ENCODE peak calls at places on chromosomes 3 and 15, in five cellular contexts. H, T, K, Y and F are unnamed samples.

GRCh38 chr3:17995769-17996168 is 253.3 kb upstream of the TBC1D5 start:
- DNase-seq in H (no peak), T (no peak), K (no peak), Y (no peak), F (peak)

GRCh38 chr3:32177702-32178198 is 60.7 kb upstream of the CMTM8 start:
- DNase-seq in H (peak), T (no peak), K (peak), Y (peak), F (peak)

GRCh38 chr3:120462409-120462959 is 11.7 kb upstream of the FSTL1 start:
- DNase-seq in H (no peak), T (no peak), K (no peak), Y (no peak), F (no peak)

GRCh38 chr15:96220657-96221056 is 109.8 kb upstream of the NR2F2 start:
- DNase-seq in H (no peak), T (no peak), K (peak), Y (no peak), F (no peak)

GRCh38 chr3:149316427-149316826 is 17.0 kb downstream of the TM4SF18 start:
- DNase-seq in H (no peak), T (no peak), K (no peak), Y (no peak), F (no peak)

GRCh38 chr3:17775073-17775472 is 32.6 kb upstream of the TBC1D5 start:
- DNase-seq in H (no peak), T (no peak), K (no peak), Y (no peak), F (peak)

GRCh38 chr3:185830018-185830797 is 5.4 kb upstream of the IGF2BP2 start:
- DNase-seq in H (no peak), T (no peak), K (no peak), Y (no peak), F (no peak)

GRCh38 chr3:48306860-48307530 is 26.5 kb downstream of the SPINK8 start:
- DNase-seq in H (no peak), T (no peak), K (no peak), Y (no peak), F (no peak)

GRCh38 chr15:70584838-70585706 is 178.3 kb downstream of the UACA start:
- DNase-seq in H (no peak), T (no peak), K (no peak), Y (no peak), F (no peak)

GRCh38 chr3:188076176-188076575 is 77.8 kb upstream of the LPP start:
- DNase-seq in H (no peak), T (no peak), K (no peak), Y (no peak), F (no peak)

GRCh38 chr15:62938825-62939224 is 103.7 kb upstream of the TPM1 start:
- DNase-seq in H (no peak), T (no peak), K (no peak), Y (no peak), F (no peak)

GRCh38 chr15:62941719-62942118 is 100.8 kb upstream of the TPM1 start:
- DNase-seq in H (no peak), T (no peak), K (no peak), Y (peak), F (no peak)

GRCh38 chr15:62942411-62942810 is 100.1 kb upstream of the TPM1 start:
- DNase-seq in H (no peak), T (no peak), K (no peak), Y (no peak), F (no peak)

GRCh38 chr15:62940359-62940754 is 102.2 kb upstream of the TPM1 start:
- DNase-seq in H (no peak), T (no peak), K (no peak), Y (no peak), F (no peak)

GRCh38 chr15:62940755-62941361 is 101.7 kb upstream of the TPM1 start:
- DNase-seq in H (peak), T (no peak), K (peak), Y (peak), F (no peak)
- H3K4me3 ChIP-seq in H (no peak), T (no peak), K (no peak), Y (no peak), F (no peak)

GRCh38 chr15:99110093-99110492 is 5.2 kb downstream of the SYNM start:
- DNase-seq in H (no peak), T (no peak), K (no peak), Y (no peak), F (no peak)
- H3K4me3 ChIP-seq in H (no peak), T (no peak), K (no peak), Y (no peak), F (no peak)

GRCh38 chr3:84961492-84962255 is 2.9 kb downstream of the CADM2 start:
- DNase-seq in H (no peak), T (no peak), K (no peak), Y (no peak), F (no peak)

GRCh38 chr3:84960581-84960980 is 1.8 kb downstream of the CADM2 start:
- DNase-seq in H (no peak), T (no peak), K (no peak), Y (no peak), F (no peak)

GRCh38 chr3:84958495-84959469 is at the start of gene CADM2:
- DNase-seq in H (peak), T (peak), K (peak), Y (peak), F (peak)

GRCh38 chr3:84960994-84961393 is 2.2 kb downstream of the CADM2 start:
- DNase-seq in H (no peak), T (no peak), K (no peak), Y (no peak), F (no peak)

GRCh38 chr3:84959470-84960380 is 936 bp downstream of the CADM2 start:
- DNase-seq in H (no peak), T (no peak), K (no peak), Y (no peak), F (no peak)
- H3K4me3 ChIP-seq in H (peak), T (peak), K (no peak), Y (peak), F (peak)

GRCh38 chr3:169548194-169548593 is 115.3 kb downstream of the MECOM start:
- DNase-seq in H (peak), T (no peak), K (no peak), Y (no peak), F (no peak)
- H3K4me3 ChIP-seq in H (no peak), T (no peak), K (no peak), Y (no peak), F (no peak)

DNA sequence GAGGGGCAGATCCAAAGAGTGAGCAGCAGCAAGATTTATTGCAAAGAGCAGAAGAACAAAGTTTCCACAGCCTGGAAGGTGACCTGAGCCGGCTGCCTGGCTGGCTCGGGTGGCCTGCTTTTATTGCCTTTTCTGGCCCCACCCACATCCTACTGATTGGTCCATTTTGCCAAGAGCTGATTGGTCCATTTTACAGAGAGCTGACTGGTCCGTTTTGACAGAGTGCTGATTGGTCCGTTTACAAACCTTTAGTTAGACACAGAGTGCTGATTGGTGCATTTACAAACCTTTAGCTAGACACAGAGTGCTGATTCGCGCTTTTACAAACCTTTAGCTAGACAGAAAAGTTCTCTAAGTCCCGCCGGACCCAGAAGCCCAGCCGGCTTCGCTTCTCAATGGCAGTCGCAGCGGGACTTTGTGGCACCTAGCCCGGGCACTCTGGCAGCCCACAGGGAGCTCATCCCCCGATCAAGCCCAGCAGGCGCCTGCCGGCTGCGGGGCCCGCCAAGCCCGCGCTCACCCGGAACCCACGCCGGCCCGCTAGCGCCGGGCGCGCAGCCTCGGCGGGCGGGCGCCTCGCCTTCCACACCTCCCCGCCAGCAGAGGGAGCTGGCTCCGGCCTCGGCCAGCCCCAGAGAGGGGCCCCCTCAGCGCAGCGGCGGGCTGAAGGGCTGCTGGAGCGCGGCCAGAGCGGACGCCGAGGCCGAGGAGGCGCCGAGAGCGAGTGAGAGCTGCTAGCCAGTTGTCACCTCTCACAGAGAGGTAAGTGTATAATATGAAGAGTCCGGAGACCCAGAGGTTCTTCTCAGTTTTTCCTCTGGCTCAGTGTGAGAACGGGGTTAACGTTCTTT is 339.2 kb downstream of the CHL1 start:
- DNase-seq in H (peak), T (no peak), K (no peak), Y (peak), F (no peak)
- H3K4me3 ChIP-seq in H (peak), T (no peak), K (no peak), Y (peak), F (no peak)